ENCODE peak calls at places on chromosomes 3 and 15, in nine cellular contexts. L, W, G, X, C, B, J, Q and N are unnamed samples.

GRCh38 chr15:73930790-73931281 is 4.6 kb downstream of the LOXL1 start:
- DNase-seq in L (no peak), W (no peak), G (peak; percentile 32), X (peak; percentile 83), C (no peak), B (no peak), J (no peak), Q (no peak), N (peak; percentile 88)

GRCh38 chr3:55128201-55128870 is 200.5 kb upstream of the LRTM1 start:
- DNase-seq in L (no peak), W (no peak), G (no peak), X (peak; percentile 78), C (no peak), B (no peak), J (no peak), Q (no peak), N (peak; percentile 83)

GRCh38 chr3:128845695-128846491 is 33.5 kb upstream of the ACAD9 start:
- DNase-seq in L (peak; percentile 65), W (peak; percentile 87), G (peak; percentile 84), X (peak; percentile 95), C (peak; percentile 33), B (peak; percentile 14), J (peak; percentile 71), Q (no peak), N (peak; percentile 83)

GRCh38 chr3:53643757-53644156 is 149.3 kb downstream of the CACNA1D start:
- DNase-seq in L (no peak), W (no peak), G (no peak), X (no peak), C (no peak), B (no peak), J (no peak), Q (peak; percentile 11), N (no peak)

GRCh38 chr3:157493627-157494550 is 9.3 kb downstream of the VEPH1 start:
- DNase-seq in L (no peak), W (no peak), G (no peak), X (peak; percentile 52), C (peak; percentile 16), B (peak; percentile 58), J (no peak), Q (peak; percentile 31), N (peak; percentile 89)

GRCh38 chr3:185865277-185865676 is 40.4 kb upstream of the IGF2BP2 start:
- DNase-seq in L (no peak), W (no peak), G (no peak), X (no peak), C (no peak), B (no peak), J (no peak), Q (no peak), N (no peak)

GRCh38 chr3:101325393-101326134 is 5.2 kb upstream of the IMPG2 start:
- DNase-seq in L (no peak), W (no peak), G (no peak), X (no peak), C (no peak), B (no peak), J (no peak), Q (no peak), N (peak; percentile 36)

GRCh38 chr15:50315814-50316630 is 39.0 kb downstream of the GABPB1 start:
- DNase-seq in L (no peak), W (no peak), G (no peak), X (peak; percentile 61), C (peak; percentile 29), B (peak; percentile 0), J (peak; percentile 38), Q (peak; percentile 10), N (peak; percentile 81)

GRCh38 chr3:2029559-2029958 is 69.1 kb upstream of the CNTN4 start:
- DNase-seq in L (no peak), W (no peak), G (no peak), X (no peak), C (no peak), B (no peak), J (no peak), Q (no peak), N (no peak)

GRCh38 chr3:60523536-60523935 is 727.7 kb downstream of the FHIT start:
- DNase-seq in L (no peak), W (no peak), G (no peak), X (no peak), C (no peak), B (no peak), J (no peak), Q (no peak), N (no peak)

GRCh38 chr3:172513488-172513887 is 9.7 kb downstream of the TNFSF10 start:
- DNase-seq in L (no peak), W (no peak), G (no peak), X (no peak), C (no peak), B (no peak), J (no peak), Q (no peak), N (no peak)

GRCh38 chr15:35485411-35485810 is 60.6 kb downstream of the DPH6 start:
- DNase-seq in L (no peak), W (no peak), G (no peak), X (no peak), C (no peak), B (no peak), J (no peak), Q (no peak), N (no peak)

GRCh38 chr3:40915346-40915865 is 283.9 kb upstream of the CTNNB1 start:
- DNase-seq in L (no peak), W (no peak), G (no peak), X (no peak), C (no peak), B (no peak), J (no peak), Q (no peak), N (no peak)

GRCh38 chr3:88061749-88062148 is 2.7 kb downstream of the ZNF654 start:
- DNase-seq in L (no peak), W (no peak), G (no peak), X (no peak), C (no peak), B (no peak), J (no peak), Q (no peak), N (no peak)

GRCh38 chr3:12681586-12682371 is 17.9 kb upstream of the RAF1 start:
- DNase-seq in L (no peak), W (peak; percentile 29), G (no peak), X (peak; percentile 81), C (no peak), B (no peak), J (no peak), Q (no peak), N (peak; percentile 75)

GRCh38 chr15:72315706-72316370 is 4.1 kb downstream of the CELF6 start:
- DNase-seq in L (no peak), W (no peak), G (no peak), X (no peak), C (no peak), B (no peak), J (no peak), Q (no peak), N (no peak)

GRCh38 chr15:41424809-41425208 is 7.9 kb downstream of the RTF1 start:
- DNase-seq in L (no peak), W (no peak), G (no peak), X (no peak), C (no peak), B (no peak), J (no peak), Q (no peak), N (no peak)

GRCh38 chr3:195774917-195775316 is 36.8 kb downstream of the MUC4 start:
- DNase-seq in L (no peak), W (peak; percentile 38), G (peak; percentile 71), X (peak; percentile 61), C (peak; percentile 60), B (no peak), J (no peak), Q (peak; percentile 27), N (peak; percentile 65)

GRCh38 chr15:61250613-61251012 is 21.5 kb upstream of the RORA start:
- DNase-seq in L (no peak), W (no peak), G (no peak), X (no peak), C (no peak), B (no peak), J (no peak), Q (no peak), N (no peak)